ENCODE peak calls at places on chromosomes 6 and 20, in five cellular contexts. G is heart right ventricle, J is PC-3, E is foreskin keratinocyte, H is heart left ventricle. C is an unnamed sample.
A peak's percentile ranks its signal among the peaks of the same experiment; 100 is the strongest.

GRCh38 chr6:11329841-11330765 is 97.6 kb upstream of the NEDD9 start:
- DNase-seq in G (no peak), J (no peak), E (no peak), H (no peak), C (no peak)

GRCh38 chr6:34560366-34561226 is 4.5 kb upstream of the SPDEF start:
- DNase-seq in G (no peak), J (no peak), E (no peak), H (no peak), C (no peak)

GRCh38 chr20:12798286-12798685 is 210.5 kb upstream of the SPTLC3 start:
- DNase-seq in G (no peak), J (no peak), E (no peak), H (no peak), C (no peak)

GRCh38 chr20:63098195-63098810 is 91.5 kb upstream of the BHLHE23 start:
- DNase-seq in G (no peak), J (no peak), E (no peak), H (no peak), C (no peak)

GRCh38 chr6:71400852-71401251 is 112.2 kb downstream of the OGFRL1 start:
- DNase-seq in G (no peak), J (no peak), E (no peak), H (no peak), C (no peak)

GRCh38 chr20:48523191-48523757 is 304.5 kb downstream of the PREX1 start:
- DNase-seq in G (no peak), J (peak; percentile 73), E (peak; percentile 16), H (no peak), C (peak; percentile 56)

GRCh38 chr6:114304304-114304887 is 38.4 kb downstream of the HS3ST5 start:
- DNase-seq in G (no peak), J (peak; percentile 64), E (no peak), H (no peak), C (no peak)

GRCh38 chr20:23445596-23446217 is 6.2 kb downstream of the CSTL1 start:
- DNase-seq in G (no peak), J (peak; percentile 93), E (peak; percentile 73), H (no peak), C (no peak)

GRCh38 chr6:48068326-48069191 is 42.4 kb downstream of the PTCHD4 start:
- DNase-seq in G (peak; percentile 13), J (no peak), E (no peak), H (peak; percentile 53), C (peak; percentile 29)

GRCh38 chr6:13769655-13770053 is 44.7 kb downstream of the MCUR1 start:
- DNase-seq in G (peak; percentile 15), J (no peak), E (no peak), H (no peak), C (no peak)

GRCh38 chr6:5190467-5190866 is 70.3 kb downstream of the LYRM4 start:
- DNase-seq in G (no peak), J (peak; percentile 89), E (peak; percentile 77), H (no peak), C (no peak)

GRCh38 chr20:48875914-48876240 is 45.6 kb upstream of the ARFGEF2 start:
- DNase-seq in G (no peak), J (no peak), E (no peak), H (no peak), C (no peak)

GRCh38 chr20:33148040-33148439 is 19.9 kb upstream of the BPIFA2 start:
- DNase-seq in G (no peak), J (no peak), E (no peak), H (no peak), C (no peak)

GRCh38 chr20:32752458-32753250 is 9.4 kb upstream of the COMMD7 start:
- DNase-seq in G (no peak), J (peak; percentile 68), E (peak; percentile 73), H (no peak), C (no peak)

GRCh38 chr20:50578778-50579165 is 68.6 kb downstream of the PTPN1 start:
- DNase-seq in G (no peak), J (no peak), E (no peak), H (no peak), C (no peak)

GRCh38 chr6:5132741-5133140 is 47.6 kb downstream of the PPP1R3G start:
- DNase-seq in G (peak; percentile 57), J (no peak), E (no peak), H (peak; percentile 73), C (no peak)

GRCh38 chr6:168155193-168155592 is 76.2 kb upstream of the FRMD1 start:
- DNase-seq in G (no peak), J (peak; percentile 2), E (no peak), H (no peak), C (no peak)

GRCh38 chr6:121678245-121678644 is 242.8 kb downstream of the GJA1 start:
- DNase-seq in G (no peak), J (no peak), E (no peak), H (no peak), C (no peak)

GRCh38 chr6:121682666-121683065 is 247.2 kb downstream of the GJA1 start:
- DNase-seq in G (no peak), J (no peak), E (no peak), H (no peak), C (no peak)

GRCh38 chr6:121677551-121677950 is 242.1 kb downstream of the GJA1 start:
- DNase-seq in G (no peak), J (no peak), E (no peak), H (no peak), C (no peak)

DNA sequence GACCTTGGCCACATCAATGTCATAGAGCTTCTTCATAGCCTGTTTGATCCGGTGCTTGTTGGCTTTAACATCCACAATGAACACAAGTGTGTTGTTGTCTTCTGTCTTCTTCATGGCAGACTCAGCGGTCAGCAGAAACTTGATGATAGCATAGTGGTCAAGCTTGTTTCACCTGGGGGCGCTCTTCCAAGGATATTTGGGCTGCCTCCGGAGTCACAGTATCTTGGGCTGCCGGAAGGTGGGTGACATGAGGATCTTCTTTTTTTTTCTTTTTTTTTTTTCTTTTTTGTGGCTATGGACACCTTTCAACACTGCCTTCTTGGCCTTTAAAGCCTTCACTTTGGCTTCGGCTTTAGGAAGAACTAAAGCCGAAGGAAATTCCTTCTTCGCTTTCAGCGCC is 244.6 kb downstream of the GJA1 start:
- DNase-seq in G (no peak), J (no peak), E (no peak), H (no peak), C (no peak)
- TF ChIP-seq CTCF in G (no peak), J (no peak), E (no peak), H (no peak), C (no peak)

GRCh38 chr6:159842035-159842434 is 42.0 kb downstream of the PNLDC1 start:
- DNase-seq in G (no peak), J (peak; percentile 33), E (no peak), H (no peak), C (no peak)
- TF ChIP-seq CTCF in G (no peak), J (peak; percentile 56), E (no peak), H (no peak), C (peak; percentile 29)

GRCh38 chr20:45392733-45393132 is 14.6 kb upstream of the TP53TG5 start:
- DNase-seq in G (no peak), J (peak; percentile 46), E (no peak), H (no peak), C (no peak)
- TF ChIP-seq CTCF in G (no peak), J (peak; percentile 57), E (peak; percentile 20), H (no peak), C (no peak)

DNA sequence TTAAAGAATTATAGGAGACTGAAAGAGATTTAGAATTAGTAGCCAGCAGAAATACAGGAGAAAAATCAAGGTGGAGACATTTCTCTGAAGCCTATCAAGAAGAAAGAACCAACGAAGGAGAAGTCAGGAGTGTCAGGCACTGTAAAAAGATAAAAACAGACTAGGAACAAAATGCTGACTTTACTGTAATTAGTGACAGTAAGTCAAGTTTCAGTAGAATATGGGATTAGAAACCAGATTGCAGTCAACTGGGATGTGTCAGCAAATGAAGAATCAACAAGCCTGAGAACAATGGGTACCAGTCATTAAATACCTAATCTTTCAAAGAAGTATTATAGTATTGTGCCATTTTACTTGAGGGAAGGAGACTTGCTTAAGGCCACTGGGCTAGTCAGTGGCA is 21.6 kb downstream of the CALHM6 start:
- DNase-seq in G (no peak), J (no peak), E (no peak), H (no peak), C (no peak)
- TF ChIP-seq CTCF in G (no peak), J (no peak), E (no peak), H (no peak), C (no peak)

GRCh38 chr20:1437222-1437904 is 29.3 kb downstream of the NSFL1C start:
- DNase-seq in G (peak; percentile 76), J (peak; percentile 86), E (no peak), H (peak; percentile 84), C (peak; percentile 42)

GRCh38 chr20:1441133-1441532 is 25.5 kb downstream of the NSFL1C start:
- DNase-seq in G (no peak), J (no peak), E (no peak), H (no peak), C (no peak)

GRCh38 chr20:1442304-1442703 is 24.3 kb downstream of the NSFL1C start:
- DNase-seq in G (no peak), J (no peak), E (no peak), H (no peak), C (no peak)

GRCh38 chr20:1438361-1438760 is 28.3 kb downstream of the NSFL1C start:
- DNase-seq in G (no peak), J (no peak), E (no peak), H (no peak), C (no peak)

DNA sequence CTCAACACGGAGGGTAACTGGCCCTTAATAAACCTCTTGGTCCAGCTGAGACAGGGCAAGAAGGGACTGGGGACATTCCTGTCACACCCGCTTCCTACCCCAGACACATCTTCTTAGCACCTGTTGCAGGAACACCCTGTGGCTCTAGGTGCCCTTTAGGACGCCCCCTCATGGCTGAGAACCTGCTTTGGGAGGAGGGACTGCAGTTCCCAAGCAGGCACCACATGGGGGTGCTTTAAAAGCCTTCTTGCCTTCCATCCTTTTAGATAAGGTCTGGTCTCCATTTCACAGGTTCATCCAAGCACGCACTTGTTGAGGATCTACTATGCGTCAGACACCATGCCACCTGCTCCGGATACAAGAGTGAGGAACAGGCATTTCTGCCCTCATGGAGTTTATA is 26.6 kb downstream of the NSFL1C start:
- DNase-seq in G (no peak), J (peak; percentile 61), E (no peak), H (no peak), C (no peak)
- TF ChIP-seq CTCF in G (no peak), J (peak; percentile 87), E (peak; percentile 76), H (no peak), C (no peak)

GRCh38 chr20:36182604-36183154 is 28.1 kb downstream of the EPB41L1 start:
- DNase-seq in G (no peak), J (no peak), E (no peak), H (no peak), C (no peak)
- TF ChIP-seq CTCF in G (no peak), J (no peak), E (no peak), H (no peak), C (no peak)

C was measured in mesothelial cell of epicardium.